ENCODE peak calls at places on chromosome 17, in six cellular contexts. Y, W, T, E, M and P are unnamed samples.

GRCh38 chr17:5700791-5701190 is 116.5 kb upstream of the NLRP1 start:
- DNase-seq in E (no peak), W (no peak), T (no peak), Y (no peak), M (no peak), P (no peak)

GRCh38 chr17:29510953-29511352 is 55.9 kb downstream of the ABHD15 start:
- DNase-seq in W (no peak), Y (no peak), M (no peak), E (no peak), T (no peak), P (no peak)

GRCh38 chr17:50175035-50175788 is 9.4 kb downstream of the SGCA start:
- DNase-seq in E (no peak), W (no peak), T (no peak), Y (no peak), M (no peak), P (no peak)

GRCh38 chr17:79391808-79392233 is 219.0 kb downstream of the RBFOX3 start:
- DNase-seq in W (peak; percentile 46), M (peak; percentile 50), E (peak; percentile 79), T (peak; percentile 51), Y (peak; percentile 27), P (peak; percentile 35)

GRCh38 chr17:14360851-14361250 is 60.0 kb downstream of the HS3ST3B1 start:
- DNase-seq in E (no peak), W (no peak), Y (no peak), T (no peak), M (no peak), P (no peak)

GRCh38 chr17:31535581-31535981 is 144.1 kb downstream of the RAB11FIP4 start:
- DNase-seq in W (no peak), T (peak; percentile 89), M (no peak), E (no peak), Y (no peak), P (no peak)

GRCh38 chr17:2054262-2054739 is 602 bp upstream of the HIC1 start:
- DNase-seq in E (peak; percentile 60), M (no peak), W (peak; percentile 65), T (no peak), Y (no peak), P (no peak)

GRCh38 chr17:82160081-82160480 is 52.6 kb downstream of the CCDC57 start:
- DNase-seq in M (no peak), T (no peak), Y (no peak), W (no peak), E (no peak), P (no peak)

GRCh38 chr17:58254803-58255202 is 16.4 kb downstream of the LPO start:
- DNase-seq in T (no peak), E (no peak), M (no peak), Y (no peak), W (no peak), P (no peak)

GRCh38 chr17:50560185-50560824 is at the start of gene CACNA1G:
- DNase-seq in Y (peak; percentile 62), T (peak; percentile 88), W (peak; percentile 80), E (peak; percentile 93), M (peak; percentile 73), P (peak; percentile 55)

GRCh38 chr17:80878876-80879722 is 112.5 kb upstream of the CHMP6 start:
- DNase-seq in Y (no peak), M (no peak), E (peak; percentile 25), W (no peak), T (no peak), P (no peak)

GRCh38 chr17:66449418-66449977 is 147.1 kb downstream of the PRKCA start:
- DNase-seq in T (no peak), M (no peak), Y (no peak), E (no peak), W (no peak), P (no peak)

GRCh38 chr17:17440938-17441730 is 35.7 kb upstream of the MED9 start:
- DNase-seq in M (no peak), T (no peak), W (no peak), E (no peak), Y (no peak), P (no peak)

GRCh38 chr17:41520821-41521521 is 2.3 kb upstream of the KRT15 start:
- DNase-seq in T (no peak), E (no peak), W (peak; percentile 76), Y (no peak), M (no peak), P (no peak)

GRCh38 chr17:7336240-7337175 is at the start of gene ACAP1:
- DNase-seq in T (peak; percentile 70), E (peak; percentile 58), W (no peak), Y (peak; percentile 69), M (peak; percentile 83), P (no peak)

GRCh38 chr17:79952265-79952877 is 83.3 kb downstream of the TBC1D16 start:
- DNase-seq in Y (no peak), E (no peak), M (no peak), T (no peak), W (no peak), P (no peak)

GRCh38 chr17:68906638-68907037 is 48.6 kb downstream of the ABCA8 start:
- DNase-seq in E (no peak), W (peak; percentile 21), M (no peak), T (peak; percentile 7), Y (no peak), P (no peak)

GRCh38 chr17:68771867-68772515 is 170.8 kb upstream of the FAM20A start:
- DNase-seq in W (peak; percentile 65), E (no peak), T (peak; percentile 77), M (no peak), Y (no peak), P (no peak)

GRCh38 chr17:72560303-72561247 is 439.8 kb downstream of the SOX9 start:
- DNase-seq in E (no peak), T (peak; percentile 52), Y (no peak), M (peak; percentile 7), W (peak; percentile 43), P (no peak)

GRCh38 chr17:21094298-21094704 is 32.5 kb upstream of the DHRS7B start:
- DNase-seq in Y (no peak), T (no peak), W (no peak), E (no peak), M (no peak), P (no peak)

GRCh38 chr17:46814446-46814845 is 4.0 kb downstream of the WNT3 start:
- DNase-seq in Y (no peak), T (no peak), E (no peak), W (no peak), M (no peak), P (no peak)

GRCh38 chr17:67575325-67575724 is 142.4 kb upstream of the NOL11 start:
- DNase-seq in E (no peak), W (no peak), Y (no peak), T (no peak), M (no peak), P (no peak)

GRCh38 chr17:47276868-47277267 is 23.2 kb downstream of the ITGB3 start:
- DNase-seq in T (no peak), E (peak; percentile 78), W (peak; percentile 91), Y (no peak), M (no peak), P (no peak)